ENCODE peak calls at places on chromosomes 13 and 19, in ten cellular contexts. One of them, this sample, is unnamed.

GRCh38 chr19:48290923-48291700 is 21.2 kb downstream of the ZNF114 start:
- DNase-seq in cardiac muscle cell: peak; percentile 89
- DNase-seq in AG09319: peak; percentile 57
- DNase-seq in AG10803: peak; percentile 78
- DNase-seq in fibroblast of the aortic adventitia: peak; percentile 91
- DNase-seq in effector CD8-positive, alpha-beta T cell: peak; percentile 57
- DNase-seq in C1 segment of cervical spinal cord: no peak
- DNase-seq in glomerular endothelial cell: no peak
- DNase-seq in DMS153: no peak
- DNase-seq in CD8-positive, alpha-beta memory T cell: peak; percentile 49
- DNase-seq in this sample: peak; percentile 77

GRCh38 chr13:25501231-25501630 is 129.5 kb downstream of the ATP8A2 start:
- DNase-seq in AG10803: no peak
- DNase-seq in fibroblast of the aortic adventitia: no peak
- DNase-seq in AG09319: no peak
- DNase-seq in C1 segment of cervical spinal cord: no peak
- DNase-seq in glomerular endothelial cell: no peak
- DNase-seq in effector CD8-positive, alpha-beta T cell: no peak
- DNase-seq in cardiac muscle cell: no peak
- DNase-seq in DMS153: no peak
- DNase-seq in CD8-positive, alpha-beta memory T cell: no peak
- DNase-seq in this sample: no peak

GRCh38 chr19:45115809-45116615 is 23.0 kb downstream of the PPP1R37 start:
- DNase-seq in DMS153: peak; percentile 91
- DNase-seq in effector CD8-positive, alpha-beta T cell: no peak
- DNase-seq in C1 segment of cervical spinal cord: no peak
- DNase-seq in AG10803: no peak
- DNase-seq in glomerular endothelial cell: no peak
- DNase-seq in CD8-positive, alpha-beta memory T cell: no peak
- DNase-seq in cardiac muscle cell: no peak
- DNase-seq in AG09319: no peak
- DNase-seq in fibroblast of the aortic adventitia: no peak
- DNase-seq in this sample: peak; percentile 47

GRCh38 chr19:10580979-10581631 is 6.0 kb downstream of the AP1M2 start:
- DNase-seq in AG10803: peak; percentile 90
- DNase-seq in fibroblast of the aortic adventitia: peak; percentile 95
- DNase-seq in cardiac muscle cell: peak; percentile 93
- DNase-seq in glomerular endothelial cell: peak; percentile 84
- DNase-seq in CD8-positive, alpha-beta memory T cell: peak; percentile 81
- DNase-seq in AG09319: peak; percentile 82
- DNase-seq in C1 segment of cervical spinal cord: peak; percentile 36
- DNase-seq in effector CD8-positive, alpha-beta T cell: peak; percentile 82
- DNase-seq in DMS153: peak; percentile 49
- DNase-seq in this sample: peak; percentile 91

GRCh38 chr13:59776924-59777690 is 386.6 kb downstream of the DIAPH3 start:
- DNase-seq in glomerular endothelial cell: peak; percentile 37
- DNase-seq in AG09319: no peak
- DNase-seq in fibroblast of the aortic adventitia: peak; percentile 93
- DNase-seq in C1 segment of cervical spinal cord: no peak
- DNase-seq in DMS153: no peak
- DNase-seq in effector CD8-positive, alpha-beta T cell: no peak
- DNase-seq in AG10803: peak; percentile 84
- DNase-seq in CD8-positive, alpha-beta memory T cell: no peak
- DNase-seq in cardiac muscle cell: peak; percentile 87
- DNase-seq in this sample: no peak

GRCh38 chr13:110853235-110853721 is 61.6 kb downstream of the ANKRD10 start:
- DNase-seq in glomerular endothelial cell: no peak
- DNase-seq in CD8-positive, alpha-beta memory T cell: no peak
- DNase-seq in C1 segment of cervical spinal cord: no peak
- DNase-seq in cardiac muscle cell: peak; percentile 22
- DNase-seq in fibroblast of the aortic adventitia: no peak
- DNase-seq in AG10803: no peak
- DNase-seq in effector CD8-positive, alpha-beta T cell: no peak
- DNase-seq in DMS153: no peak
- DNase-seq in AG09319: no peak
- DNase-seq in this sample: no peak

GRCh38 chr19:48206402-48207093 is 36.1 kb downstream of the ZSWIM9 start:
- DNase-seq in AG10803: no peak
- DNase-seq in AG09319: no peak
- DNase-seq in C1 segment of cervical spinal cord: no peak
- DNase-seq in cardiac muscle cell: no peak
- DNase-seq in fibroblast of the aortic adventitia: no peak
- DNase-seq in effector CD8-positive, alpha-beta T cell: no peak
- DNase-seq in glomerular endothelial cell: no peak
- DNase-seq in DMS153: no peak
- DNase-seq in CD8-positive, alpha-beta memory T cell: no peak
- DNase-seq in this sample: no peak

GRCh38 chr13:46184277-46184699 is 2.3 kb upstream of the LCP1 start:
- DNase-seq in glomerular endothelial cell: no peak
- DNase-seq in effector CD8-positive, alpha-beta T cell: peak; percentile 53
- DNase-seq in DMS153: no peak
- DNase-seq in cardiac muscle cell: peak; percentile 28
- DNase-seq in CD8-positive, alpha-beta memory T cell: peak; percentile 77
- DNase-seq in fibroblast of the aortic adventitia: no peak
- DNase-seq in AG09319: no peak
- DNase-seq in C1 segment of cervical spinal cord: no peak
- DNase-seq in AG10803: no peak
- DNase-seq in this sample: peak; percentile 35

GRCh38 chr13:41603917-41604316 is 146.6 kb downstream of the RGCC start:
- DNase-seq in AG09319: no peak
- DNase-seq in fibroblast of the aortic adventitia: peak; percentile 60
- DNase-seq in DMS153: no peak
- DNase-seq in effector CD8-positive, alpha-beta T cell: no peak
- DNase-seq in AG10803: peak; percentile 49
- DNase-seq in glomerular endothelial cell: no peak
- DNase-seq in cardiac muscle cell: peak; percentile 56
- DNase-seq in C1 segment of cervical spinal cord: no peak
- DNase-seq in CD8-positive, alpha-beta memory T cell: no peak
- DNase-seq in this sample: peak; percentile 37